ENCODE peak calls at places on chromosomes 4 and X, in five cellular contexts. Q is H9, H is trophoblast cell, T is mesenchymal stem cell, V is H1. A is an unnamed sample.

GRCh38 chr4:93759506-93759905 is 69.0 kb upstream of the ATOH1 start:
- DNase-seq in Q (no peak), H (no peak), T (no peak), V (no peak), A (no peak)

GRCh38 chr4:152352645-152353116 is 183.2 kb downstream of the FBXW7 start:
- DNase-seq in Q (peak; percentile 33), H (peak; percentile 81), T (peak; percentile 93), V (no peak), A (peak; percentile 80)

GRCh38 chrX:146127617-146128016 is 310.0 kb downstream of the SLITRK2 start:
- DNase-seq in Q (no peak), H (no peak), T (no peak), V (no peak), A (no peak)

GRCh38 chrX:43741843-43742573 is 85.9 kb downstream of the MAOA start:
- DNase-seq in Q (no peak), H (no peak), T (peak; percentile 26), V (no peak), A (no peak)

GRCh38 chrX:17472424-17472823 is 97.4 kb downstream of the NHS start:
- DNase-seq in Q (no peak), H (no peak), T (no peak), V (no peak), A (no peak)

GRCh38 chr4:113328514-113328913 is 279.1 kb downstream of the ANK2 start:
- DNase-seq in Q (peak; percentile 62), H (no peak), T (peak; percentile 12), V (peak; percentile 65), A (no peak)

GRCh38 chrX:3713225-3713936 is at the start of gene PRKX:
- DNase-seq in Q (peak; percentile 69), H (no peak), T (peak; percentile 47), V (peak; percentile 60), A (no peak)

GRCh38 chrX:68440940-68441339 is 7.6 kb upstream of the OPHN1 start:
- DNase-seq in Q (no peak), H (no peak), T (peak; percentile 59), V (no peak), A (no peak)

GRCh38 chr4:88244821-88245579 is 39.4 kb downstream of the PPM1K start:
- DNase-seq in Q (no peak), H (no peak), T (no peak), V (peak; percentile 42), A (no peak)

GRCh38 chr4:17654701-17655100 is 40.3 kb downstream of the MED28 start:
- DNase-seq in Q (no peak), H (no peak), T (no peak), V (no peak), A (no peak)

GRCh38 chr4:66235876-66236275 is 565.6 kb upstream of the EPHA5 start:
- DNase-seq in Q (no peak), H (no peak), T (no peak), V (no peak), A (no peak)

GRCh38 chr4:140260227-140260626 is 106.2 kb upstream of the MAML3 start:
- DNase-seq in Q (no peak), H (peak; percentile 65), T (peak; percentile 80), V (no peak), A (no peak)

GRCh38 chr4:143313527-143313926 is 23.1 kb upstream of the GAB1 start:
- DNase-seq in Q (no peak), H (no peak), T (no peak), V (no peak), A (no peak)

GRCh38 chrX:24153175-24153795 is 3.8 kb downstream of the ZFX start:
- DNase-seq in Q (peak; percentile 61), H (peak; percentile 50), T (no peak), V (no peak), A (no peak)

GRCh38 chrX:55111578-55112254 is 22.9 kb downstream of the PAGE2 start:
- DNase-seq in Q (no peak), H (no peak), T (no peak), V (no peak), A (no peak)

GRCh38 chr4:26299254-26299882 is 21.4 kb upstream of the RBPJ start:
- DNase-seq in Q (no peak), H (no peak), T (no peak), V (no peak), A (no peak)

GRCh38 chrX:150548684-150549083 is 19.7 kb upstream of the MTM1 start:
- DNase-seq in Q (no peak), H (no peak), T (no peak), V (no peak), A (no peak)

GRCh38 chrX:44903107-44903506 is 30.1 kb downstream of the KDM6A start:
- DNase-seq in Q (no peak), H (peak; percentile 23), T (peak; percentile 73), V (no peak), A (no peak)

GRCh38 chr4:8207314-8207713 is 8.2 kb downstream of the SH3TC1 start:
- DNase-seq in Q (no peak), H (no peak), T (no peak), V (no peak), A (no peak)

GRCh38 chr4:6425336-6425735 is 47.1 kb downstream of the PPP2R2C start:
- DNase-seq in Q (no peak), H (no peak), T (no peak), V (no peak), A (no peak)

GRCh38 chr4:152628128-152628527 is 51.7 kb downstream of the TMEM154 start:
- DNase-seq in Q (no peak), H (no peak), T (no peak), V (no peak), A (no peak)

GRCh38 chr4:186734251-186734650 is 10.6 kb upstream of the FAT1 start:
- DNase-seq in Q (no peak), H (no peak), T (no peak), V (no peak), A (no peak)

GRCh38 chrX:46665232-46666162 is 91.9 kb downstream of the CHST7 start:
- DNase-seq in Q (no peak), H (no peak), T (no peak), V (no peak), A (no peak)

GRCh38 chr4:14783011-14783877 is 219.0 kb upstream of the CPEB2 start:
- DNase-seq in Q (no peak), H (no peak), T (no peak), V (no peak), A (no peak)

DNA sequence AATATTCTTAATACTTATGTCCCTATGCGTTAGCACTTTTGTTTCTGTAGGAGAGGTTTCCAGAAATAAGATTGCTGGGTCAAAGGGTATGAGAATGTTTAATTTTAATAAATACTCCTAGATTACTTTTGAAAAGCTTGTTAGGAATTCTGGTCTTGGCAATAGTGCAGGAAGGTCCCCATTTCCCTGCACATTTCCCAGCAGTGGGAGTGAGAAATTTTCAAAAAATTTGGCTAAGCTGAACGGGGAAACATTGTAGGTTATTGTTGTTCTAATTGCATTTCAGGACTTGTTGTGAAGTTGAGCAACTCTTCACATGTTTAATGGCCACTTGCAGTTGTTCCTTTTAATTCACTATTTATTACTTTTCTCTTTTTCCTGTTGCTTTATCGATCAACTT is 27.1 kb downstream of the IGFBP7 start:
- DNase-seq in Q (no peak), H (no peak), T (no peak), V (no peak), A (no peak)
- H2BK12ac ChIP-seq in Q (no peak overlapping the region), H (no peak overlapping the region), T (no peak overlapping the region), V (no peak overlapping the region), A (no peak overlapping the region)

GRCh38 chr4:155377281-155377680 is 516 bp upstream of the MAP9 start:
- DNase-seq in Q (no peak), H (no peak), T (peak; percentile 22), V (no peak), A (no peak)
- H4K8ac ChIP-seq in Q (no peak overlapping the region), H (peak overlapping the region; percentile 75), T (no peak overlapping the region), V (no peak overlapping the region), A (no peak overlapping the region)

DNA sequence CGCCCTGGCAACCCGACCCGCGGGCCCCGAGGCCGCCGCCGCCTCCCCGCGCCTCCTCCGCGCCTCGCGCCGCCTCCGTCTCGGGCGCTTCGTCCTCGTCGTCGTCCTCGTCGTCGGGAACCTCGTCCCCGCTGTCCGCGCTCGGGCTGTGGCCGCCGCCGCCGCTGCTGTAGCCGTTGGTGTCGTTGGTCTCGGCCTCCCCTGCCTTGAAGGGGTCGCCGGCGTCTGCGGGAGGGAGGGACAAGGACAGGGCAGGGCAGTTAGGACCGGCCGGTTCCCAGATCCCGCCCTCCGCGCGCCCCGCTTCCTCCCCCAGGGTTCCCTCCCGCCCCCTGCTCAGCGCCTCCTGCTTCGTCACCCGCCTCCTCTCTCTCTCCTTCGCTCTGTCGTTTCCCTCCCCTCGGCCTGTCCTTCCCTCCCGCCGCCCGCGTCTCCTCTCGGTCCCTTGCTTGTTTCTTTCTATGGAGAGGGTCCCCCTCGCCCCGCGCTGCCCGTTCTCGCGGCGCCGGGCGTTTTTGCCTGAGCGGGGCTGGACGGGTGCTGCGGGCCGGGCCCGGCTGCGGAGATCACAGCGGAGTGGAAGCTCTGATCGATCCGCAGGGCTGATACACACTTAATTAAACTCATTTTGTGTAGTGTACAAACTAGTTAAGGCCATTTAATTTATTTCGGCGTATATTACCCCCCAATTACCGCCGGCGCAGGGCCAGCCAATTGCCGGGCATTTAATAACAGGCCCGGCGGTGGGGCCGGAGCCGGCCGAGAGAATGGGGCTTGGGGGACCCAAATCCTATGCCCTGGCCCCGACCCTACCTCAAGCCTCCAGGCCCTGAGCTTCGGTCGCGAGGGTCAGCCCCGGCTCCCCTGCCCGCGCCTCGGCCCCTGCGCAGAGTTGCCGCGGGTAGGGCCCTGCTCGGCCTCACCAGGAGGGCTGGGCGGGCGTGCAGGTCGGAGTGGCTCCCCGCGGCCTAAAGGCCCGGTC is 2.4 kb downstream of the NKX1-1 start:
- DNase-seq in Q (peak; percentile 50), H (no peak), T (no peak), V (no peak), A (no peak)
- H3K4me2 ChIP-seq in Q (peak overlapping the region; percentile 10), H (no peak overlapping the region), T (no peak overlapping the region), V (peak overlapping the region; percentile 22), A (no peak overlapping the region)

DNA sequence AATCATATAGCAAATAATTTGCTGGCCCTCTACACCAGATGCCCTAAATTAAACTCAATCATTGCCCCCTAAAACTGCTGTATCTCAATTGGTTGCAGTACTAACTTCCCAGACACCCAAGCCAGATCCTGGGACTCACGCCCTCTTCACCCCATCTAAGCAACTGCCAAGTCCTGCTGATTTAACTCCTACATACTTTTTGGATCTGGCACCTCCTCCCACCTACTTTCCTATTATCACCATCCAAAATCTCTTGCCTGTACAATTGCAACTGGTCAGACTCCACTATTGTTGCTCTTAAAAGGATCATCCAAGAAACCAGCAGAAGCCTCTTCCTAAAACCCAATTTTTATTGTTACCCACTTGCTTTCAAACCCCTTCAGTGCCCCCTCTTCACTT is 4.7 kb upstream of the HSD17B10 start:
- DNase-seq in Q (no peak), H (no peak), T (no peak), V (no peak), A (no peak)
- H2BK12ac ChIP-seq in Q (no peak overlapping the region), H (no peak overlapping the region), T (no peak overlapping the region), V (no peak overlapping the region), A (no peak overlapping the region)

GRCh38 chr4:150078996-150079581 is 844 bp downstream of the DCLK2 start:
- DNase-seq in Q (peak; percentile 61), H (peak; percentile 20), T (peak; percentile 70), V (peak; percentile 73), A (peak; percentile 31)
- H4K8ac ChIP-seq in Q (no peak overlapping the region), H (no peak overlapping the region), T (peak overlapping the region; percentile 3), V (no peak overlapping the region), A (no peak overlapping the region)

GRCh38 chr4:38381788-38382187 is 282.2 kb upstream of the KLF3 start:
- DNase-seq in Q (no peak), H (no peak), T (no peak), V (no peak), A (no peak)
- H3K4me2 ChIP-seq in Q (no peak overlapping the region), H (no peak overlapping the region), T (no peak overlapping the region), V (no peak overlapping the region), A (no peak overlapping the region)

GRCh38 chrX:110989869-110990268 is 106.1 kb upstream of the PAK3 start:
- DNase-seq in Q (no peak), H (no peak), T (no peak), V (no peak), A (no peak)
- H2BK12ac ChIP-seq in Q (no peak overlapping the region), H (no peak overlapping the region), T (no peak overlapping the region), V (no peak overlapping the region), A (no peak overlapping the region)